ENCODE peak calls at places on chromosomes 13 and 19, in five cellular contexts. W, N, O, G and Q are unnamed samples.

GRCh38 chr19:15570420-15570819 is 44.6 kb upstream of the CYP4F8 start:
- DNase-seq in W (no peak), N (no peak), O (no peak), G (no peak), Q (no peak)

GRCh38 chr13:44259045-44260042 is 114.3 kb upstream of the SERP2 start:
- DNase-seq in W (peak), N (peak), O (no peak), G (peak), Q (peak)

GRCh38 chr19:33295621-33296472 is 6.5 kb downstream of the CEBPA start:
- DNase-seq in W (no peak), N (no peak), O (no peak), G (no peak), Q (no peak)

GRCh38 chr13:78241278-78241919 is 322.8 kb upstream of the EDNRB start:
- DNase-seq in W (no peak), N (peak), O (peak), G (peak), Q (no peak)

GRCh38 chr13:42066542-42066941 is 18.1 kb downstream of the DGKH start:
- DNase-seq in W (no peak), N (peak), O (no peak), G (peak), Q (no peak)

GRCh38 chr13:28401303-28402056 is 93.4 kb downstream of the FLT1 start:
- DNase-seq in W (no peak), N (peak), O (no peak), G (peak), Q (no peak)

GRCh38 chr13:40576369-40576768 is 90.1 kb downstream of the FOXO1 start:
- DNase-seq in W (no peak), N (no peak), O (no peak), G (no peak), Q (no peak)

GRCh38 chr13:86729206-86729605 is 930.0 kb upstream of the SLITRK6 start:
- DNase-seq in W (no peak), N (no peak), O (no peak), G (no peak), Q (no peak)

GRCh38 chr13:51262501-51263211 is 40.5 kb downstream of the FAM124A start:
- DNase-seq in W (no peak), N (no peak), O (no peak), G (no peak), Q (no peak)

DNA sequence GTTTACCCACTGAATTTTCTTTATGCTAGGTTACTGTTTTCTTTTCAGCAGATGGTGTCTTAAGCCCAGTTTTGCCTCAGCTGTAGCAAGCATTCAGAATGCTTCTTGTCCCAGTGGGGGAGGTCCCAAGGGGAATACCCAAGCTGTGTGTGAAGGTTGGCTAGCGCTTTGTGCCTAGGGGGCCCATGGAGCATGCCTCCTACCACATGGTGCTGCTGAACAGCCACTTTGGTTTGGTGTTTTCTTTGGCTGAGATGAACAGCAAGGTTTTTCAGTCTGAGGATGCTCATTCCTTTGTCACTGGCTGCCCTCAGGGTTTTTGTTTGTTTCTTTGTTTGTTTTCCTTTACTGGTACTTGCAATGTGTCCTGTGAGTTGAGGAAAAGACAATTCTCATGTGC is 99.0 kb downstream of the PCDH20 start:
- DNase-seq in W (no peak), N (no peak), O (no peak), G (no peak), Q (no peak)
- H3K4me3 ChIP-seq in W (no peak), N (no peak), O (no peak), G (no peak), Q (no peak)

DNA sequence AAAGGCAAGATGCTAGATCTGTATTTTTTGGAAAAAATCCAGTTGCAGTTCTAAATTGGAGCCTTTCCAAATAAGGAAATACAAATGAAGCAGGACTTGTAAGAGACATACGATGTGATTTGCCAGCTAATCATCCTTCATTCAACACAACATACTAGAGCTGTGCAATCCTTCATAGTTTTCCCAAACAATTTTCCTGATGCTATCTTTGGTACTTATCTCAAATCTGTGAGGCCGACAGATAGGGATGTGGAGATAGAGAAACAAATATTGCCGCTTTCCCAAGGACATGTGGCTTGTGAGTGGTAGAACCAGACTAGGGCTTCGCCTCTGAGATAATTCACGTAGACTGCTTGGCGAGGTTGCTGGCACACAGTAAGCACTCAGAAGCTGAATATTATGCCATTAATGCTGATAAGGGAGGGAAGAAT is 176.6 kb downstream of the LMO7 start:
- DNase-seq in W (no peak), N (peak), O (no peak), G (peak), Q (no peak)
- H3K4me3 ChIP-seq in W (no peak), N (no peak), O (no peak), G (no peak), Q (no peak)

DNA sequence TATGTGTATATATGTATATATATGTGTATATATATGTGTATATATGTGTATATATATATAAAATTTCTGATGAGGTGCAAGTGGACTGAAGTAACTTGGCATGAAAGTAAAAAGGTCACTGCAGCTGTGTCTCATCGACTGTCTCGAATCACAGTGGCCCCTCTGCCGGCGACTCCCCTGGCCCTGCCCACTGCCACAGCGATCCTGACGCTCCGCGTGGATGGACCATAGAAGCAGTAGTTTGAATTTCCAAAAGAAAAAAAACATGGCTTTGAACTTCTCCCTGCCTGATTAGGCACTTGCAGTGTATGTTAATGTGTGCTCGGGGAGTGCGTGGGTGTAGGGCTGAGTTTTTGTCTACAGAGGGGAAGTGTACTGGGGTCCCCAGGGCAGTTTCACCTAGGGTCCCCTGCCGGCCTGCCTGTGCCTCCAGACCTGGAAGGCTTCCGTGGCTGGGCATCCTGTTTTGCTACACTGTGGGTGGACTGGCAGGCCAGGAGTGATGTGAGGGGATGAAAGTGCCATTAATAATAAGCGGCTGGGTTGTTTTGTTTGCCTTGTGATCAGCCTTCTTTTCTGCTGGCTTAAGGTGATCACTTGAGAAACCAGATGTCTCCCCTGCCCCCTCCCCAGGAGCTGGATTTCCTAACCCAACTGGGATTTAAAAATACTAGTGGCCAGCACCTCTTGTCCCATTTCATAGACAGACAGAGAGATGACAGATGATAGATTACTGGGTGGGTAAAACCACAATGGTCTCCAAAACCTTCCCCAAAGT is 10.7 kb downstream of the ZIC5 start:
- DNase-seq in W (no peak), N (no peak), O (no peak), G (no peak), Q (no peak)
- H3K4me3 ChIP-seq in W (no peak), N (no peak), O (no peak), G (no peak), Q (no peak)

DNA sequence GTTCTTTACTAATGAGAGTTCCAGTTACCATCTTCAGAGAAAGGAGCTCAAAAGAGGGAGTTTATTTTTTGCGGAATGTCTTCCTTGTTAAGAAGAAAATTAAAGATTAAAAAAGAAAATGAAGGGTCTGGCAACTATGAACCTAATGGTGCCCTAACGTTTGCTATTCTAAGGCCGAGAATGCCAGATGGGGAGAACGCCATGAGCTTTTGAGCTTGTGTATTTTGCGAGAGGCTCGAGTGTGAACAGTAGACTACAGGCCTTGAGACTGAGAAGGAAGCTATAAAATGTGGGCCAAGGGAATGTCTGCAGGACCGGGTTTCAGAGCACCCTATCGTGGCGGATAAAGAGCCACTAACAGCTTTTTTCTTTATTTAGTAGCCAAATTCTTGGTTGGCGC is 6.7 kb downstream of the FGF14 start:
- DNase-seq in W (no peak), N (no peak), O (no peak), G (no peak), Q (no peak)
- H3K4me3 ChIP-seq in W (peak), N (peak), O (peak), G (no peak), Q (peak)

GRCh38 chr19:4077800-4078683 is 11.3 kb upstream of the ZBTB7A start:
- DNase-seq in W (no peak), N (no peak), O (peak), G (no peak), Q (peak)
- H3K4me3 ChIP-seq in W (peak), N (peak), O (peak), G (peak), Q (peak)

DNA sequence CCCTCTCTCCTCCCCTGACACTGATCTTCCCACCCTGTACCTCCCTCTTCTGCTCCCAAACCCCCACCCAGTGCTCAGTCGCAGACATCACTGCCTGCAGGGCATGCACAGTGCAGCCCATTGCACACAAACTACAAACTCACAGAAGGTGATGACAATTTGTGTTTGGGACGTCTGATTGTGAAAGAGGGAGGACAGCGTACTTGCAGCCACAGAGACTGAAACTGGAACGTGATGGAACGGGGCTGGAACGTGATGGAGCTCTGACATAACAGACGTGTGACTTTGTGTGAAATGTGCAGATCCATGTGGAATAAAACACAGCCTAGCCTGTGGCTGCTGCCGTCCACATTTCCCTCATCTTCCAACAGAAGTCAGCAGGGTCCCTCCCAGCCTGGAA is 57.3 kb upstream of the CEACAM8 start:
- DNase-seq in W (no peak), N (no peak), O (no peak), G (no peak), Q (no peak)
- H3K4me3 ChIP-seq in W (no peak), N (no peak), O (no peak), G (no peak), Q (no peak)

GRCh38 chr19:58204566-58204965 is 21.7 kb downstream of the ZNF274 start:
- DNase-seq in W (no peak), N (no peak), O (no peak), G (no peak), Q (no peak)
- H3K4me3 ChIP-seq in W (no peak), N (no peak), O (no peak), G (no peak), Q (no peak)

GRCh38 chr19:40419780-40420179 is 6.0 kb downstream of the SERTAD1 start:
- DNase-seq in W (no peak), N (no peak), O (no peak), G (no peak), Q (no peak)

GRCh38 chr19:40419066-40419612 is 6.0 kb upstream of the PRX start:
- DNase-seq in W (no peak), N (no peak), O (no peak), G (no peak), Q (no peak)

GRCh38 chr19:40421468-40421778 is 4.4 kb downstream of the SERTAD1 start:
- DNase-seq in W (no peak), N (no peak), O (no peak), G (no peak), Q (no peak)

GRCh38 chr19:40420766-40421467 is 4.9 kb downstream of the SERTAD1 start:
- DNase-seq in W (peak), N (peak), O (peak), G (peak), Q (peak)

DNA sequence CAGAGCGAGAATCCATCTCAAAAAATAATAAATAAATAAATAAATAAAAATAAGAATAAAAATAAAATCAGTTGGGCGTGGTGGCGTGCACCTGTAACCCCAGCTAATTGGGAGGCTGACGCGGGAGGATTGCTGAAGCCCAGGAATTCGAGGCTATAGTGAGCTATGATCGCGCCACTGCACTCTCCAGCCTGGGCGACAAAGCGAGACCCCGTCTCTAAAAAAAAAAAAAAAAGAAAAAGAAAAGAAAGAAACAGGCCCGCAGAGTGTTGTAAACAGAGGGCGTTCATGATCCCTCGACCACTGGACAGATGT is 5.4 kb downstream of the SERTAD1 start:
- DNase-seq in W (no peak), N (no peak), O (no peak), G (no peak), Q (no peak)
- H3K4me3 ChIP-seq in W (peak), N (peak), O (peak), G (peak), Q (peak)

GRCh38 chr19:52646571-52647222 is 8.5 kb upstream of the ZNF83 start:
- DNase-seq in W (no peak), N (no peak), O (no peak), G (no peak), Q (no peak)

GRCh38 chr19:52637718-52638585 is at the start of gene ZNF83:
- DNase-seq in W (peak), N (peak), O (peak), G (peak), Q (peak)

GRCh38 chr19:52638601-52639000 is 446 bp upstream of the ZNF83 start:
- DNase-seq in W (peak), N (no peak), O (peak), G (peak), Q (no peak)

GRCh38 chr19:52635786-52636570 is 2.2 kb downstream of the ZNF83 start:
- DNase-seq in W (no peak), N (no peak), O (no peak), G (no peak), Q (no peak)

DNA sequence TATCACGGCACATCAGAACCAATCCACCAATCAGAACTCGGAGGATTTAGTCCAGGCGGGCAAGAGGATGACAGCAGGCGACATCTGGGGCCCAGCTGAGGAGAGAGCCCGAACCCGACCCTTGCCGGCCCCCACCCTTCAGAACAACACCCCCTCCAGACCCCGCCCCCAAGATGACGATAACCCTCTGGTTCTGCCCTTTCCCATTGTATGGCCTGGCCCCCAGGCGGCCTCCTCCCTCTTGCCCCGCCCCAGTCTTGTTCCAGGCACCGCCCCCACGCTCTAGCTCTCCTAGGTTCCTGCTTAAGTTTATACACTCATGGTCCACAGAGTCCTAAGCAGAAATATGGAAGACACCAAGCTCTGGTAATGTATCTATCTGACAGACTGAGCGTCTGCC is 2.8 kb upstream of the ZNF83 start:
- DNase-seq in W (no peak), N (no peak), O (no peak), G (no peak), Q (no peak)
- H3K4me3 ChIP-seq in W (no peak), N (no peak), O (no peak), G (no peak), Q (no peak)

GRCh38 chr13:106295971-106296370 is 239.5 kb downstream of the EFNB2 start:
- DNase-seq in W (no peak), N (no peak), O (no peak), G (no peak), Q (no peak)
- H3K4me3 ChIP-seq in W (no peak), N (no peak), O (no peak), G (no peak), Q (no peak)